ENCODE peak calls at places on chromosomes 16 and 17, in eight cellular contexts. Q is HCT116, V is AG09309, R is spleen, O is fibroblast of pulmonary artery, B is heart left ventricle, L is esophagus squamous epithelium, U is choroid plexus epithelial cell. G is an unnamed sample.

GRCh38 chr17:40458001-40458791 is 14.9 kb downstream of the IGFBP4 start:
- DNase-seq in B (no peak), R (no peak), V (peak; percentile 83), Q (no peak), O (peak; percentile 85), U (peak; percentile 79), L (no peak), G (no peak)

GRCh38 chr16:50282010-50282538 is 15.7 kb downstream of the ADCY7 start:
- DNase-seq in U (peak; percentile 80), V (no peak), Q (no peak), O (peak; percentile 54), B (peak; percentile 81), L (peak; percentile 46), R (peak; percentile 97), G (no peak)

GRCh38 chr16:14527411-14528044 is 102.5 kb downstream of the PARN start:
- DNase-seq in L (no peak), Q (no peak), O (peak; percentile 91), B (no peak), U (peak; percentile 83), R (no peak), V (peak; percentile 53), G (no peak)

GRCh38 chr16:84212631-84213030 is 21.7 kb downstream of the ADAD2 start:
- DNase-seq in Q (no peak), R (no peak), U (no peak), L (no peak), V (no peak), O (no peak), B (no peak), G (no peak)

GRCh38 chr16:16099320-16099719 is 124.0 kb downstream of the ABCC6 start:
- DNase-seq in V (no peak), O (no peak), B (no peak), U (no peak), R (no peak), L (no peak), Q (no peak), G (no peak)

GRCh38 chr17:73647331-73647730 is 3.1 kb upstream of the SDK2 start:
- DNase-seq in B (no peak), Q (no peak), L (no peak), O (no peak), R (no peak), U (no peak), V (no peak), G (no peak)

GRCh38 chr17:76529643-76530488 is 7.6 kb downstream of the CYGB start:
- DNase-seq in V (peak; percentile 45), U (peak; percentile 77), Q (no peak), L (no peak), O (peak; percentile 94), B (peak; percentile 92), R (peak; percentile 84), G (no peak)

GRCh38 chr17:40194821-40195220 is 17.6 kb downstream of the RAPGEFL1 start:
- DNase-seq in V (no peak), B (no peak), L (no peak), O (no peak), Q (no peak), R (no peak), U (no peak), G (no peak)

DNA sequence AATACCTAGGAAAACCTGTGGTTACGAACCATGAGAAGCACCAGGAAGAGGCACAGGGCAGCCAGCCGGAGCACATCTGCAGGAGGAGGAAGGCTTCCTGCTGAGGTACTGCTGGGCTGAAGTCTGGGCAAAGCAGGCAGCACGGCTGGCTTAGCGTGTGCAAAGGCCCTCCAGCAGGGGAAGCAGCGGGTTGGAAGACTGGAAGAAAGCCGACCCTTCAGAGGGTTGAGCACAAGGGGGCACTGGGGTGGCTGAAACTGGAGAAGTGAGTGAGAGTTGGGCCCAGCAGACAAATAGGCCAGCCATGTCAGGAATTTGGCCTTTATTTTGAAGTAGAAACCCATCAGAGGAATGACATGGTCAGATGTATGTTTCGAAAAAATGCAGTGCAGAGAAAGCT is 12.1 kb upstream of the HSD3B7 start:
- DNase-seq in L (no peak), Q (no peak), U (peak; percentile 85), R (no peak), O (no peak), V (no peak), B (no peak), G (no peak)
- TF ChIP-seq CTCF in L (no peak), Q (peak; percentile 31), U (peak; percentile 67), R (no peak), O (peak; percentile 8), V (peak; percentile 3), B (no peak), G (no peak)

GRCh38 chr16:10878644-10879498 is 1.9 kb downstream of the CIITA start:
- DNase-seq in U (peak; percentile 47), Q (no peak), V (no peak), R (peak; percentile 89), L (no peak), B (peak; percentile 45), O (peak; percentile 12), G (peak; percentile 18)

GRCh38 chr16:10877472-10877946 is 507 bp downstream of the CIITA start:
- DNase-seq in O (no peak), Q (no peak), V (no peak), U (no peak), L (no peak), B (no peak), R (no peak), G (no peak)

GRCh38 chr16:10879681-10880589 is 2.9 kb downstream of the CIITA start:
- DNase-seq in R (no peak), V (no peak), B (no peak), O (no peak), L (no peak), Q (no peak), U (no peak), G (no peak)

GRCh38 chr16:10876799-10877341 is at the start of gene CIITA:
- DNase-seq in Q (peak; percentile 81), R (peak; percentile 92), U (peak; percentile 60), V (peak; percentile 55), L (peak; percentile 50), O (peak; percentile 29), B (peak; percentile 75), G (peak; percentile 93)

GRCh38 chr16:10878328-10878643 is 1.3 kb downstream of the CIITA start:
- DNase-seq in B (no peak), V (no peak), Q (no peak), U (no peak), R (no peak), O (no peak), L (no peak), G (no peak)
- H3K4me3 ChIP-seq in B (peak overlapping the region; percentile 55), V (peak overlapping the region; percentile 60), Q (no peak overlapping the region), U (no peak overlapping the region), R (peak overlapping the region; percentile 73), O (peak overlapping the region; percentile 47), L (peak overlapping the region; percentile 43), G (no peak overlapping the region)

GRCh38 chr17:32810690-32811089 is 66.2 kb downstream of the MYO1D start:
- DNase-seq in B (no peak), V (no peak), R (no peak), L (no peak), O (no peak), U (no peak), Q (no peak), G (no peak)

GRCh38 chr17:32803544-32803943 is 73.4 kb downstream of the MYO1D start:
- DNase-seq in V (no peak), L (no peak), R (no peak), B (no peak), Q (no peak), O (peak; percentile 42), U (peak; percentile 26), G (no peak)

GRCh38 chr17:32807577-32807976 is 69.3 kb downstream of the MYO1D start:
- DNase-seq in V (no peak), U (no peak), B (no peak), Q (no peak), O (no peak), L (no peak), R (no peak), G (no peak)

GRCh38 chr17:32805029-32805976 is 71.6 kb downstream of the MYO1D start:
- DNase-seq in U (no peak), R (no peak), Q (no peak), B (no peak), V (no peak), O (no peak), L (no peak), G (peak; percentile 19)

DNA sequence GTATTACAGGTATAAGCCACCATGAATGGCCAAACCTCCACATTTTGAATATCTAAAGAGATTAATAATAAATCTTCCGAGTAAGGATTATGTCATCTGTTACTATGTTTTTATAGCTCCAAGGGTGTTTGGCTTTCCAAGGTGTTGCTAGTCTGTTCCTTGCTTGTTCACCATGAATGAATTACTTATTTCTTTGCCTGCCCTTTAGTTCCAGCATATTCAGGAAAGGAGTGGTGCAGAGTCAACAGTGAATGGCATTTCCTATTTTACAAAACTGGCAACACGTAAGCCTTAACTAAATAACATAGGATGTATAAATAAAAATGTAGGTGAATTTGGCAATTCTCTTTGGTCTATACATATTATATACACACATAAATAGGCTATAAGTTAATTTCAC is 70.3 kb downstream of the MYO1D start:
- DNase-seq in L (no peak), O (no peak), U (no peak), Q (no peak), B (no peak), V (no peak), R (no peak), G (peak; percentile 90)
- TF ChIP-seq CTCF in L (no peak), O (no peak), U (no peak), Q (no peak), B (no peak), V (no peak), R (no peak), G (no peak)

GRCh38 chr17:63702616-63703015 is 2.7 kb upstream of the LIMD2 start:
- DNase-seq in L (no peak), O (no peak), U (no peak), V (no peak), R (no peak), Q (no peak), B (no peak), G (no peak)

GRCh38 chr17:63703029-63703428 is 3.1 kb upstream of the LIMD2 start:
- DNase-seq in U (no peak), R (no peak), V (no peak), B (no peak), O (no peak), L (no peak), Q (no peak), G (no peak)

GRCh38 chr17:63704836-63705235 is 4.9 kb upstream of the LIMD2 start:
- DNase-seq in O (no peak), B (no peak), Q (no peak), V (no peak), R (no peak), L (no peak), U (no peak), G (no peak)

GRCh38 chr17:63704259-63704576 is 4.3 kb upstream of the LIMD2 start:
- DNase-seq in L (no peak), O (no peak), U (no peak), V (no peak), R (no peak), B (no peak), Q (no peak), G (no peak)

DNA sequence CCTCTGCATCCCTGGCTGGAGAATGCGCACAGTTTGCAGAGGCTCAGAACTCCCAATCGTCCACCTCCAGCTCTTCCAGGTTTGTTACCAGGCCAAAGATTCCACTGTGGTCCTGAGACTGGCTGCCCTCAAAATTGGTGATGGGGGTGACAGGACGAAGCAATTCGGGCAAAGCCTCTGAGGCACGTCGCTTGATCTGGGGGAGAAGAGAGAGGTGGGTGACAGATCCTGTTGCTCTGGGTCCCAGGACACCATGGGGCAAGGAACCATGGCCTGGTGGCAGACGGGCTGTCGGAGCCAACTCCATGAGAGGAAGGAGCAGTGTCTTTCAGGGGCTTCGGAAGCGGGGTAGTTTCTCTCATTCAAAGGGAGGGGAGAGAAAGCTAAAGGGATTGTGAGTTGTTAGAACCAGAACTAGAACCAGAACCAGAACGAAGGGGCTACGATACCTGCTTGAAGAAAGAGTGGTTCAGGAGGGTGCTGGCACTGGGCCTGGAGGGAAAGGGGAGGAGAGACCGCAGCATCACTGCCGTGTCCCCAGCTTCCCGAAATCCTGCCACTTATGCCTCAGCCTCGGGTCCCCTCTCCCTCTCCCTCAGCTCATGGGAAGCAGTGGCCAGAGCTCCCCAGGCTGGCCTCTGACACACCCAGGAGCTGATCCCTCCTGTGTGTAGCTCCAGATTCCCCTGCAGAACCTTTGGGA is 3.8 kb upstream of the LIMD2 start:
- DNase-seq in Q (no peak), R (no peak), V (no peak), B (no peak), U (no peak), O (no peak), L (no peak), G (no peak)
- H3K4me3 ChIP-seq in Q (no peak overlapping the region), R (no peak overlapping the region), V (no peak overlapping the region), B (no peak overlapping the region), U (no peak overlapping the region), O (no peak overlapping the region), L (no peak overlapping the region), G (no peak overlapping the region)